ENCODE peak calls at places on chromosomes 4 and X, in five cellular contexts. F is A549, Z is prostate gland, M is K562, R is adrenal gland. P is an unnamed sample. For H3K4me1, the result is how much of the 10 kb centered on the place peaks cover.

GRCh38 chr4:54066718-54067129 is 2.3 kb upstream of the CHIC2 start:
- DNase-seq in F (no peak), Z (no peak), M (peak), R (no peak), P (peak)

GRCh38 chr4:27198971-27199370 is 338.3 kb downstream of the STIM2 start:
- DNase-seq in F (no peak), Z (no peak), M (no peak), R (no peak), P (no peak)

GRCh38 chrX:69305333-69306062 is 140.2 kb upstream of the PJA1 start:
- DNase-seq in F (no peak), Z (no peak), M (no peak), R (no peak), P (no peak)

GRCh38 chr4:40375620-40376019 is 40.5 kb downstream of the CHRNA9 start:
- DNase-seq in F (no peak), Z (no peak), M (no peak), R (no peak), P (no peak)

GRCh38 chr4:77465271-77465670 is 140.3 kb upstream of the CXCL13 start:
- DNase-seq in F (no peak), Z (peak), M (no peak), R (peak), P (no peak)

GRCh38 chr4:82201303-82201702 is 172.5 kb downstream of the HNRNPD start:
- DNase-seq in F (no peak), Z (no peak), M (no peak), R (no peak), P (no peak)

GRCh38 chr4:27154706-27155105 is 294.1 kb downstream of the STIM2 start:
- DNase-seq in F (no peak), Z (no peak), M (no peak), R (no peak), P (no peak)

GRCh38 chr4:80142396-80143304 is 54.7 kb upstream of the PRDM8 start:
- DNase-seq in F (no peak), Z (no peak), M (peak), R (no peak), P (no peak)

GRCh38 chr4:16118090-16118489 is 34.3 kb upstream of the PROM1 start:
- DNase-seq in F (no peak), Z (no peak), M (no peak), R (no peak), P (no peak)

GRCh38 chrX:69107231-69107739 is 58.0 kb downstream of the PJA1 start:
- DNase-seq in F (no peak), Z (no peak), M (peak), R (no peak), P (peak)

GRCh38 chr4:36990108-36990872 is 254.3 kb upstream of the NWD2 start:
- DNase-seq in F (no peak), Z (no peak), M (no peak), R (no peak), P (no peak)

GRCh38 chrX:39859991-39860861 is 237.5 kb downstream of the BCOR start:
- DNase-seq in F (peak), Z (no peak), M (peak), R (peak), P (peak)

GRCh38 chr4:16597829-16598228 is 300.6 kb downstream of the LDB2 start:
- DNase-seq in F (no peak), Z (no peak), M (no peak), R (no peak), P (no peak)

GRCh38 chrX:107669885-107670628 is 41.7 kb downstream of the PRPS1 start:
- DNase-seq in F (no peak), Z (no peak), M (no peak), R (no peak), P (no peak)

GRCh38 chr4:105677689-105678088 is 30.8 kb downstream of the INTS12 start:
- DNase-seq in F (no peak), Z (no peak), M (no peak), R (no peak), P (no peak)

GRCh38 chr4:184433258-184433892 is 41.0 kb downstream of the IRF2 start:
- DNase-seq in F (no peak), Z (no peak), M (no peak), R (no peak), P (peak)

GRCh38 chr4:185112104-185112503 is 31.0 kb upstream of the SLC25A4 start:
- DNase-seq in F (peak), Z (no peak), M (no peak), R (peak), P (no peak)

GRCh38 chr4:40630335-40631021 is 814 bp upstream of the RBM47 start:
- DNase-seq in F (peak), Z (peak), M (no peak), R (peak), P (peak)

GRCh38 chr4:86338521-86338920 is 21.3 kb downstream of the MAPK10 start:
- DNase-seq in F (no peak), Z (no peak), M (no peak), R (no peak), P (no peak)

GRCh38 chr4:86338989-86339388 is 20.9 kb downstream of the MAPK10 start:
- DNase-seq in F (peak), Z (no peak), M (no peak), R (peak), P (peak)

GRCh38 chr4:86346320-86346719 is 13.5 kb downstream of the MAPK10 start:
- DNase-seq in F (no peak), Z (no peak), M (no peak), R (no peak), P (no peak)

GRCh38 chr4:86344127-86344526 is 15.7 kb downstream of the MAPK10 start:
- DNase-seq in F (no peak), Z (no peak), M (no peak), R (no peak), P (no peak)
- H3K4me3 ChIP-seq in F (no peak), Z (no peak), M (no peak), R (no peak), P (no peak)

GRCh38 chr4:169203891-169204290 is 66.9 kb downstream of the SH3RF1 start:
- DNase-seq in F (no peak), Z (no peak), M (no peak), R (no peak), P (no peak)
- H3K4me1 ChIP-seq in F (half or more), Z (under half), M (under half), R (under half), P (under half)

DNA sequence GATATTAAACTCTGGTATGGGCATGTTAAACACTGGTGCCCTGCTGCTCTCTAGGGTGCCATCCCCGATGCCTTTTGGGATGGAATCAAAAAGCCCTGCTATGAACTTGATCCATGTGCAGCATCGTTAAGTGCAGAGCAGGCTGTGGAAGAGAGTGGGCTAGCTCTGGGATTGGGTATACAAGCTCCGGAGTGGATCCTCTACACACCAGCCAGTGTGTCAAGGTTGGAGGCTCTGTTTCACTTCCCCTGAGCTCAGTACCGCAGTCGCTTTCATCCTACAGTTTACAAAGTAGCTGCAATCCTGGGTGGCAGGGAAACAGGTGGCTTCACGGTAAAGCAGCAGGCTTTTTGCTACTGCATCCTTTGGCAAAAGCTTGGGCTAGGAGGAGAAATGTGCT is 108.2 kb upstream of the SLC4A4 start:
- DNase-seq in F (no peak), Z (no peak), M (no peak), R (no peak), P (no peak)
- H3K27ac ChIP-seq in F (no peak), Z (no peak), M (no peak), R (no peak), P (peak)

DNA sequence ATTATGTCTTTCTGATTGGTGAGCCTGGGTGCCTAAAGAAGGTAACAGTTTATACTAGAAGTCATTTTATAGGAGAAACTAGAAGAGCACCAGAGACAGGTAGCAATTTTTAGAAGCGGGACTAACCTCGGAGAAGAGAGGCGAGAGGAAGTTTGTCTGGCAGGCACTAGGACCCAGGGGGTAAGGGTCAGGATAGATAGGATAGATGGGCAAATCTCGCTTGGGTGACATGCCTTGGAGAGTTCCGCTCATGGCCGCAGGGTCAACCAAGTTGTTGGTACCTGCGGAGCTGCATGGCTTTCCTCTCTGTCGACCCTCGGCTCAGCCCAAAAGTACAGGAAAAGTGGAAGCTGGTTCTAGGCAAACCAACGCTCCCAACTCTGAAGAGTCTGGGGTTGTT is 11.3 kb downstream of the PI4K2B start:
- DNase-seq in F (no peak), Z (no peak), M (no peak), R (no peak), P (no peak)
- H3K4me3 ChIP-seq in F (no peak), Z (no peak), M (no peak), R (no peak), P (no peak)

GRCh38 chr4:87029356-87029755 is 94.5 kb downstream of the AFF1 start:
- DNase-seq in F (no peak), Z (no peak), M (no peak), R (no peak), P (peak)
- H3K4me1 ChIP-seq in F (half or more), Z (under half), M (half or more), R (half or more), P (under half)

DNA sequence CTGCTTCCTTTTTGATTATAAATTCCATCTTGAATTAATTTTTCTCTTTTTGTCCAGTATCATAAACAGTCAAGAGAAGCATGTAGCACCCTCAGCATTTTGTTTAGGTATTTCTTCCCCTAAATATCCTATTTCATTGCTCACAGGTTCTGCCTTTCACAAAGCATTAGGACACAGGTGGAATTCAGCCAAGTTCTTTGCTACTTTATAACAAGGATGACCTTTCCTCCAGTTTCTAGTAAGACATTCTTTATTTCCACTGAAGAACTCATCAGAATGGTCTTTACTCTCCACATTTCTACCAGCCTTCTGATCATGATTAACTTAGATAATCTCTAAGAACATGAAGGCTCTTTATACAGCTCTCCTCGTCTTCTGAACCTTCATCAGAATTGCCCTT is 7.4 kb downstream of the SLC9B1 start:
- DNase-seq in F (no peak), Z (peak), M (no peak), R (no peak), P (no peak)
- H3K27ac ChIP-seq in F (no peak), Z (no peak), M (no peak), R (peak), P (no peak)

GRCh38 chr4:138401330-138401729 is 159.2 kb upstream of the SLC7A11 start:
- DNase-seq in F (no peak), Z (no peak), M (no peak), R (peak), P (peak)

GRCh38 chr4:138404801-138405200 is 162.7 kb upstream of the SLC7A11 start:
- DNase-seq in F (no peak), Z (no peak), M (no peak), R (no peak), P (no peak)

GRCh38 chr4:138399041-138399440 is 156.9 kb upstream of the SLC7A11 start:
- DNase-seq in F (no peak), Z (no peak), M (no peak), R (no peak), P (no peak)

GRCh38 chr4:138398297-138398696 is 156.1 kb upstream of the SLC7A11 start:
- DNase-seq in F (no peak), Z (no peak), M (no peak), R (no peak), P (no peak)

GRCh38 chr4:138400528-138400927 is 158.4 kb upstream of the SLC7A11 start:
- DNase-seq in F (no peak), Z (no peak), M (no peak), R (no peak), P (no peak)
- H3K4me3 ChIP-seq in F (no peak), Z (no peak), M (no peak), R (no peak), P (no peak)

P was measured in right cardiac atrium.